ENCODE peak calls at places on chromosomes 4 and X, in seven cellular contexts. T is HCT116, W is MM.1S, M is transverse colon, N is suprapubic skin, F is left lung, O is right atrium auricular region. L is an unnamed sample. For H3K4me1, the result is how much of the 10 kb centered on the place peaks cover.

GRCh38 chrX:88863726-88864125 is 116.7 kb downstream of the CPXCR1 start:
- DNase-seq in T (no peak), W (no peak), M (no peak), N (no peak), F (peak), O (no peak), L (no peak)

GRCh38 chr4:110514889-110515479 is 39.0 kb downstream of the ENPEP start:
- DNase-seq in T (peak), W (peak), M (no peak), N (no peak), F (no peak), O (no peak), L (no peak)

GRCh38 chrX:18406531-18407266 is 18.7 kb upstream of the CDKL5 start:
- DNase-seq in T (no peak), W (no peak), M (no peak), N (no peak), F (no peak), O (no peak), L (no peak)

GRCh38 chrX:9566150-9566621 is 101.3 kb downstream of the TBL1X start:
- DNase-seq in T (peak), W (no peak), M (peak), N (no peak), F (no peak), O (peak), L (no peak)

GRCh38 chrX:64204252-64204651 is 1.3 kb downstream of the AMER1 start:
- DNase-seq in T (no peak), W (no peak), M (peak), N (no peak), F (peak), O (no peak), L (no peak)

GRCh38 chr4:165692082-165692481 is 181.0 kb upstream of the TLL1 start:
- DNase-seq in T (no peak), W (no peak), M (no peak), N (no peak), F (no peak), O (no peak), L (no peak)

GRCh38 chr4:41143721-41144379 is 70.5 kb downstream of the APBB2 start:
- DNase-seq in T (no peak), W (no peak), M (no peak), N (no peak), F (no peak), O (no peak), L (no peak)

GRCh38 chr4:78693777-78694456 is 82.2 kb upstream of the BMP2K start:
- DNase-seq in T (no peak), W (no peak), M (no peak), N (no peak), F (no peak), O (no peak), L (no peak)

GRCh38 chr4:70772929-70773555 is 51.3 kb downstream of the RUFY3 start:
- DNase-seq in T (no peak), W (no peak), M (no peak), N (no peak), F (no peak), O (no peak), L (no peak)

GRCh38 chr4:26085581-26085980 is 171.6 kb downstream of the SMIM20 start:
- DNase-seq in T (no peak), W (no peak), M (no peak), N (no peak), F (no peak), O (no peak), L (no peak)
- H3K4me1 ChIP-seq in T (under half), W (under half), M (under half), N (under half), F (under half), O (under half), L (under half)

GRCh38 chr4:112284662-112285411 is 867 bp downstream of the TIFA start:
- DNase-seq in T (no peak), W (peak), M (peak), N (no peak), F (no peak), O (no peak), L (no peak)

GRCh38 chr4:112280657-112281056 is 5.0 kb downstream of the TIFA start:
- DNase-seq in T (no peak), W (no peak), M (no peak), N (no peak), F (no peak), O (no peak), L (no peak)

GRCh38 chr4:112282860-112283667 is 2.6 kb downstream of the TIFA start:
- DNase-seq in T (no peak), W (no peak), M (no peak), N (no peak), F (no peak), O (no peak), L (no peak)

GRCh38 chr4:112287258-112287873 is 1.7 kb upstream of the TIFA start:
- DNase-seq in T (no peak), W (no peak), M (peak), N (no peak), F (peak), O (no peak), L (no peak)

DNA sequence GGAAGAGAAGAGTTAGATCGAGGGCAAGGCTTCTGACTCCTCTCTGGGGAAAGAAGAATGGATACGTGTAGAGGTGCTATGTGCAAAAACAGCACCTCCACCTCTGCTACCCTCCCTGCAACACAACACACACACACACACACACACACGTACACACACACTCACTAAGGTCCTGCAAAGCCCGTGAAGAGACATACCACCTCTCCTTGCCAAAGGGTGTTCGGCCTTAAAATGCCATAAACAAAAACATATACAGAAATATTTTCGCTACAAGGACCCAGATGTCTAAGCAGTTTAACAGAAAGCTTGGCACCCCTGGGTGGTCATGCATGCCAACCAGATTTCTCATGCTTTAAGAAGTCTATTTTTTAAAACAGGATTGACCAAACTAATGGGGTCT is 1.5 kb downstream of the TIFA start:
- DNase-seq in T (no peak), W (no peak), M (no peak), N (no peak), F (no peak), O (no peak), L (no peak)
- H3K4me3 ChIP-seq in T (peak), W (peak), M (no peak), N (peak), F (peak), O (peak), L (no peak)

GRCh38 chr4:3044812-3045499 is 29.4 kb downstream of the HTT-AS start:
- DNase-seq in T (no peak), W (no peak), M (no peak), N (no peak), F (no peak), O (no peak), L (no peak)
- H3K4me1 ChIP-seq in T (under half), W (under half), M (under half), N (under half), F (half or more), O (under half), L (under half)

GRCh38 chr4:114464873-114465272 is 133.7 kb upstream of the UGT8 start:
- DNase-seq in T (no peak), W (no peak), M (no peak), N (no peak), F (no peak), O (no peak), L (no peak)
- H3K4me3 ChIP-seq in T (no peak), W (no peak), M (no peak), N (no peak), F (no peak), O (no peak), L (no peak)

DNA sequence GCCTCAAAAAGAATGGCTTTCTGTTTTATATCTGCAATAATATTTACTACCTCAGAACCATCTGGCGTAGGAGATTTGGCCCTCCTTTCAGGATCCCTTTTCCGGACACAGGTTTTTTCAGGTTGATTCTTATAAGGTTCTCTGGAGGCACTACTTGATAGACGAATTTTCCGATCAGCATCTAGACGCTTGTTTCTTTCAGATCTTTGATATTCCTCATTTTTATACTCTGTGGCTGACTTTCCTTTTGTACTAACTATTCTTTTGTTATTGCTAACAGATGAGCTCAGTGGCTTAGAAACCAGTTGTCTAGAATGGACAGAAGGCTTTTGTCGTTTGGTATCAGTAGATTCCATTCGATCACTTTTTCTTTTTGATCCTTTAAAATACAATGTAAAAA is 12.4 kb downstream of the YTHDC1 start:
- DNase-seq in T (no peak), W (no peak), M (no peak), N (no peak), F (no peak), O (no peak), L (no peak)
- H3K4me1 ChIP-seq in T (under half), W (under half), M (half or more), N (under half), F (half or more), O (under half), L (under half)

DNA sequence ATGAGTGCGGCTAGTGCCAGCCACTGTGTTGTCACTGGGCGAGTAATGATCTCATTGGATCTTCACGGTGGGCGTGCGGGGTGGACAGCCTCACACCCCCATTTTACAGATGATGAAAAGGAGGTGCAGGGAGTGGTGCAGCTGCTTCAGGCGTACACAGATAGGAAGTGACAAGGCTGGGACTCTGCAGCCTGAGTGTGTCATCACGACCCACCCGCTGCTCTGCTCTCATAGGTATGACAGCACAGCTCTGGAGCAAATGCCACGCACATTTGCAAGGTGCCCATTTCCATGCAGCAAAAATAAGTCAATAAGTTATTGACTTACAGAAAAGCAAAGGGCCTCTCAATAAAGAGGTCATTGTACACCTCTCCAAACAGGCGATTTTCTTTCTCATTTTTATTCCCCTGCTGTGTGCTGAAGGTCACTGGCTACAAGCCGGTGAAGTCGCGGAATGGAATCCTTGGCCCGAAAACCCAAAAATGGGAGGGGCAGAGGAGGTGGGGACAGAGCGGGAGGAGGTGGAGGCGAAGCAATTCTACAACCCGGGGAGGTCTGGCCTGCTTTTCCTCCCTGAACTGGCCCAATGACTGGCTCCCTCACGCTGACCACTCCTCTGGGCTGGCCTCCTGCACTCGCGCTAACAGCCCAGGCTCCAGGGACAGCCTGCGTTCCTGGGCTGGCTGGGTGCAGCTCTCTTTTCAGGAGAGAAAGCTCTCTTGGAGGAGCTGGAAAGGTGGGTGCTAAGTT is at the start of gene SOD3:
- DNase-seq in T (no peak), W (no peak), M (peak), N (peak), F (peak), O (peak), L (no peak)
- H3K4me3 ChIP-seq in T (no peak), W (no peak), M (peak), N (peak), F (peak), O (peak), L (no peak)

DNA sequence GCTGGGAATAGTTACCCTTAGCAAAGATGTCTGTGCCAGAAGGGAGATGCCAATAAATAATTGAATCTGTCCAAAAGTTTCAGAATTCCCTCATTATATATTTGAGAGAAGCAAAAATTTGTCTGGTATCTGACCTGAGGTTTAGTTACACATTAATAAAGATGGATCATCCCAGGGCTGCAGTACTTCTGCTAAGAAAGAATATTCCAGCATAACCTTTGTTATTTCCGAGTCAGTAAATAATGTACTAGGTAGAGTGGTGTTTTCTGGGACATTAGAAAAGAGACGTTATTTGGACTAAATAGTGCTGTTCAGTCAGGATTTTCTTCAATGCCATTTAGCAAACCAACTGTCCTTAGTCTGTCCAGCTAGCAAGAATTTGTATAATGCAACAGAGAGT is 26.5 kb downstream of the ADD1 start:
- DNase-seq in T (no peak), W (no peak), M (no peak), N (no peak), F (no peak), O (no peak), L (no peak)
- H3K4me1 ChIP-seq in T (under half), W (under half), M (half or more), N (half or more), F (half or more), O (half or more), L (under half)

GRCh38 chr4:163816494-163816893 is 322.0 kb downstream of the TMA16 start:
- DNase-seq in T (no peak), W (no peak), M (no peak), N (no peak), F (no peak), O (no peak), L (no peak)

GRCh38 chr4:163815776-163816175 is 321.3 kb downstream of the TMA16 start:
- DNase-seq in T (no peak), W (peak), M (no peak), N (no peak), F (no peak), O (no peak), L (no peak)

DNA sequence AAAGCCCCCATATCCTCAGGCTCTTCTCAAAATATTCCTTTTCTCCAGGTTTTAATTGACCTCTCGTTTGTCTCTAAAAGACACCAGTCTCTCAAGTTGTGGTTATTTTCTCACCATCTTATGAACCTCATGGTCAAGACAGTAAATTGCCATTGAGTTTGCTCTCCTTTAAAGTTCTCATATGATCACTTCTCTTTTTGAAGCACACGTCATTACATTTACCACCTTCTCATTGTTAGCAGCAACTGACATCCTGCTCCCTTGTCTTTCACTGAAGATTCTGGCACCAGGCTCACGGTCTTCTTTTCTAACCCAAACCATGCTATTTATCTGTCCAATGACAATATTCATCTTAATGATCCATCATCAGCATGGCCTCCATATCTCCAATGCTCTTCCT is 324.2 kb downstream of the TMA16 start:
- DNase-seq in T (no peak), W (no peak), M (no peak), N (no peak), F (no peak), O (no peak), L (no peak)
- H3K4me3 ChIP-seq in T (no peak), W (no peak), M (no peak), N (no peak), F (no peak), O (no peak), L (no peak)

GRCh38 chr4:183158062-183158461 is 59.0 kb downstream of the WWC2 start:
- DNase-seq in T (no peak), W (no peak), M (no peak), N (no peak), F (no peak), O (no peak), L (no peak)

GRCh38 chr4:183164963-183165362 is 65.9 kb downstream of the WWC2 start:
- DNase-seq in T (no peak), W (no peak), M (no peak), N (no peak), F (no peak), O (no peak), L (no peak)

GRCh38 chr4:183165371-183165770 is 66.3 kb downstream of the WWC2 start:
- DNase-seq in T (no peak), W (no peak), M (no peak), N (no peak), F (no peak), O (no peak), L (no peak)

GRCh38 chr4:183161630-183162029 is 62.6 kb downstream of the WWC2 start:
- DNase-seq in T (no peak), W (no peak), M (no peak), N (no peak), F (no peak), O (no peak), L (no peak)

GRCh38 chr4:183163135-183163534 is 64.1 kb downstream of the WWC2 start:
- DNase-seq in T (no peak), W (no peak), M (no peak), N (no peak), F (no peak), O (no peak), L (no peak)
- H3K4me1 ChIP-seq in T (under half), W (under half), M (under half), N (under half), F (under half), O (under half), L (under half)

L was measured in CD8-positive, alpha-beta T cell.